ENCODE peak calls at places on chromosomes 12 and 14, in seven cellular contexts. E is stimulated activated CD8-positive, alpha-beta memory T cell treated with anti-CD3 and anti-CD28 coated beads, Interleukin-15, amount 100 ng/mL, for 1 hour; P is HFFc6; B is stimulated activated CD4-positive, alpha-beta T cell treated with anti-CD3 and anti-CD28 coated beads, TNF-alpha, amount 100 ng/mL, for 4 hours; W is putamen; R is astrocyte; J is ovary. I is an unnamed sample.

GRCh38 chr14:67574806-67575205 is 25.3 kb downstream of the PIGH start:
- DNase-seq in J (no peak), P (no peak), W (no peak), B (no peak), R (no peak), E (no peak), I (no peak)

GRCh38 chr12:11731455-11731854 is 82.0 kb downstream of the ETV6 start:
- DNase-seq in B (no peak), W (no peak), R (peak), J (no peak), E (no peak), P (peak), I (no peak)

GRCh38 chr14:67166450-67166853 is 22.8 kb upstream of the GARIN2 start:
- DNase-seq in B (no peak), P (peak), R (peak), W (peak), J (peak), E (no peak), I (peak)

GRCh38 chr12:129296636-129297035 is 443.4 kb downstream of the GLT1D1 start:
- DNase-seq in B (no peak), J (no peak), P (no peak), R (peak), W (no peak), E (no peak), I (no peak)

GRCh38 chr14:68612049-68612448 is 180.8 kb downstream of the ZFP36L1 start:
- DNase-seq in B (no peak), P (no peak), R (no peak), W (no peak), J (no peak), E (no peak), I (no peak)

GRCh38 chr14:68814376-68815287 is 21.8 kb upstream of the ZFP36L1 start:
- DNase-seq in J (peak), E (no peak), B (no peak), R (peak), W (no peak), P (no peak), I (peak)

GRCh38 chr12:180445-180844 is 33.5 kb downstream of the SLC6A12 start:
- DNase-seq in B (no peak), E (no peak), P (no peak), W (peak), R (peak), J (no peak), I (no peak)

GRCh38 chr14:56794088-56794556 is 16.2 kb downstream of the OTX2 start:
- DNase-seq in R (no peak), B (no peak), E (no peak), J (no peak), P (no peak), W (no peak), I (no peak)

GRCh38 chr12:49583361-49584094 is 15.6 kb upstream of the MCRS1 start:
- DNase-seq in B (no peak), R (no peak), P (no peak), J (peak), W (peak), E (no peak), I (peak)

GRCh38 chr14:61585598-61586538 is 109.4 kb upstream of the HIF1A start:
- DNase-seq in P (peak), E (no peak), W (peak), B (no peak), R (peak), J (peak), I (peak)

GRCh38 chr12:56011509-56012090 is 9.2 kb upstream of the IKZF4 start:
- DNase-seq in B (no peak), J (no peak), W (no peak), R (no peak), E (no peak), P (no peak), I (no peak)

GRCh38 chr12:111443586-111443985 is 37.9 kb downstream of the SH2B3 start:
- DNase-seq in J (no peak), P (peak), B (no peak), R (no peak), E (no peak), W (no peak), I (no peak)

GRCh38 chr12:75725505-75726120 is 214.2 kb upstream of the KRR1 start:
- DNase-seq in P (peak), J (no peak), R (peak), B (no peak), E (no peak), W (no peak), I (no peak)

GRCh38 chr12:6089041-6089823 is 35.2 kb downstream of the VWF start:
- DNase-seq in P (peak), W (no peak), J (no peak), E (no peak), R (peak), B (no peak), I (no peak)

GRCh38 chr12:11576104-11576503 is 73.4 kb upstream of the ETV6 start:
- DNase-seq in E (no peak), W (no peak), J (no peak), R (peak), B (no peak), P (peak), I (no peak)

GRCh38 chr14:100221419-100222218 is 17.3 kb upstream of the YY1 start:
- DNase-seq in J (no peak), E (peak), R (peak), B (peak), W (no peak), P (peak), I (peak)

GRCh38 chr12:89385965-89386537 is 33.8 kb upstream of the DUSP6 start:
- DNase-seq in R (no peak), J (no peak), W (no peak), B (no peak), P (no peak), E (no peak), I (no peak)

GRCh38 chr14:63524537-63525155 is 18.5 kb downstream of the PPP2R5E start:
- DNase-seq in B (no peak), E (no peak), P (no peak), R (no peak), J (no peak), W (no peak), I (no peak)

GRCh38 chr14:96586056-96586455 is 83.9 kb downstream of the PAPOLA start:
- DNase-seq in R (no peak), E (no peak), W (no peak), B (no peak), P (no peak), J (no peak), I (no peak)

GRCh38 chr12:47777741-47778558 is 4.9 kb downstream of the SLC48A1 start:
- DNase-seq in P (no peak), B (no peak), E (no peak), W (peak), J (no peak), R (no peak), I (peak)

GRCh38 chr14:58280954-58281787 is 17.2 kb upstream of the ARID4A start:
- DNase-seq in B (no peak), R (peak), E (no peak), P (peak), W (peak), J (no peak), I (no peak)

GRCh38 chr12:120886194-120887018 is 17.8 kb downstream of the SPPL3 start:
- DNase-seq in J (no peak), P (no peak), B (no peak), E (no peak), R (no peak), W (no peak), I (no peak)

GRCh38 chr14:59333668-59334067 is 131.5 kb downstream of the GPR135 start:
- DNase-seq in P (peak), E (no peak), R (peak), B (no peak), W (peak), J (no peak), I (no peak)

GRCh38 chr12:52195065-52195730 is 3.4 kb upstream of the KRT80 start:
- DNase-seq in B (no peak), P (no peak), R (peak), W (no peak), J (peak), E (no peak), I (no peak)

GRCh38 chr12:60920841-60921495 is 1325.1 kb downstream of the SLC16A7 start:
- DNase-seq in W (no peak), B (no peak), P (no peak), J (no peak), E (no peak), R (no peak), I (no peak)

GRCh38 chr12:42810006-42810405 is 220.5 kb upstream of the PRICKLE1 start:
- DNase-seq in E (no peak), R (peak), P (no peak), W (no peak), B (no peak), J (no peak), I (no peak)

GRCh38 chr14:100539319-100539645 is 47.9 kb downstream of the BEGAIN start:
- DNase-seq in E (no peak), R (no peak), B (no peak), W (no peak), J (peak), P (no peak), I (no peak)

GRCh38 chr14:99185436-99186068 is 86.4 kb downstream of the BCL11B start:
- DNase-seq in E (no peak), P (no peak), J (no peak), R (no peak), W (no peak), B (no peak), I (no peak)

GRCh38 chr12:65171870-65172269 is 2.5 kb downstream of the LEMD3 start:
- DNase-seq in P (no peak), J (no peak), W (no peak), B (no peak), E (no peak), R (no peak), I (no peak)

GRCh38 chr14:80587096-80587724 is 354.3 kb downstream of the CEP128 start:
- DNase-seq in B (no peak), P (peak), E (no peak), J (no peak), R (peak), W (peak), I (no peak)

GRCh38 chr12:5718680-5719079 is 226.4 kb downstream of the ANO2 start:
- DNase-seq in B (no peak), R (no peak), W (no peak), J (no peak), P (no peak), E (no peak), I (no peak)

GRCh38 chr14:68687746-68688145 is 105.1 kb downstream of the ZFP36L1 start:
- DNase-seq in W (no peak), J (no peak), E (no peak), R (peak), P (peak), B (no peak), I (no peak)

GRCh38 chr14:50335989-50336391 is 23.9 kb downstream of the DMAC2L start:
- DNase-seq in P (no peak), R (peak), W (peak), E (no peak), B (no peak), J (peak), I (peak)

GRCh38 chr14:98198385-98198784 is 1073.6 kb downstream of the BCL11B start:
- DNase-seq in E (no peak), B (no peak), P (no peak), R (peak), W (no peak), J (no peak), I (no peak)

GRCh38 chr12:126353604-126354003 is 1288.4 kb downstream of the AACS start:
- DNase-seq in P (peak), E (no peak), J (no peak), R (peak), B (no peak), W (no peak), I (no peak)

GRCh38 chr14:62213516-62213915 is 451.3 kb downstream of the SNAPC1 start:
- DNase-seq in R (peak), J (no peak), P (no peak), W (no peak), E (no peak), B (no peak), I (no peak)